ENCODE peak calls at places on chromosomes 7 and 10, in four cellular contexts. L, I, T and P are unnamed samples.

GRCh38 chr7:55060690-55061414 is 42.0 kb downstream of the EGFR start:
- DNase-seq in L (no peak), I (no peak), T (no peak), P (no peak)

GRCh38 chr10:86163522-86164215 is 202.9 kb downstream of the GRID1 start:
- DNase-seq in L (peak), I (no peak), T (no peak), P (no peak)

GRCh38 chr10:125002423-125003145 is 60.7 kb downstream of the ZRANB1 start:
- DNase-seq in L (peak), I (no peak), T (no peak), P (no peak)

GRCh38 chr10:118114992-118115391 is 68.3 kb upstream of the RAB11FIP2 start:
- DNase-seq in L (no peak), I (no peak), T (no peak), P (no peak)

GRCh38 chr10:25575343-25575742 is 358.7 kb upstream of the MYO3A start:
- DNase-seq in L (no peak), I (no peak), T (no peak), P (no peak)

GRCh38 chr7:82021713-82022112 is 251.9 kb upstream of the HGF start:
- DNase-seq in L (no peak), I (no peak), T (no peak), P (no peak)

GRCh38 chr7:157278167-157278790 is 58.5 kb upstream of the DNAJB6 start:
- DNase-seq in L (no peak), I (no peak), T (no peak), P (no peak)

GRCh38 chr10:116737582-116738358 is 4.6 kb downstream of the HSPA12A start:
- DNase-seq in L (peak), I (no peak), T (no peak), P (no peak)

GRCh38 chr10:44201011-44201410 is 183.9 kb downstream of the CXCL12 start:
- DNase-seq in L (no peak), I (no peak), T (no peak), P (no peak)

GRCh38 chr10:126272526-126272925 is 115.8 kb downstream of the ADAM12 start:
- DNase-seq in L (no peak), I (no peak), T (no peak), P (no peak)

GRCh38 chr10:3720228-3721019 is 64.6 kb downstream of the KLF6 start:
- DNase-seq in L (no peak), I (no peak), T (no peak), P (peak)

GRCh38 chr7:99953649-99954048 is 22.2 kb downstream of the AZGP1 start:
- DNase-seq in L (no peak), I (no peak), T (no peak), P (no peak)

GRCh38 chr10:33139191-33139646 is 181.2 kb upstream of the ITGB1 start:
- DNase-seq in L (no peak), I (peak), T (no peak), P (no peak)

GRCh38 chr10:16521311-16522016 is at the start of gene C1QL3:
- DNase-seq in L (no peak), I (no peak), T (no peak), P (no peak)

GRCh38 chr7:128755816-128756476 is 16.8 kb downstream of the CALU start:
- DNase-seq in L (no peak), I (no peak), T (no peak), P (no peak)

GRCh38 chr10:116272497-116273221 is at the start of gene GFRA1:
- DNase-seq in L (peak), I (no peak), T (no peak), P (no peak)

GRCh38 chr7:6160191-6160623 is 112.2 kb downstream of the CYTH3 start:
- DNase-seq in L (peak), I (no peak), T (no peak), P (no peak)

GRCh38 chr10:110818311-110819257 is 53.1 kb upstream of the PDCD4 start:
- DNase-seq in L (no peak), I (no peak), T (no peak), P (no peak)

GRCh38 chr10:44567471-44567870 is 182.6 kb upstream of the CXCL12 start:
- DNase-seq in L (no peak), I (no peak), T (no peak), P (no peak)

GRCh38 chr10:1210667-1211066 is 154.5 kb downstream of the WDR37 start:
- DNase-seq in L (no peak), I (no peak), T (no peak), P (no peak)

GRCh38 chr10:129383651-129384050 is 83.4 kb upstream of the MGMT start:
- DNase-seq in L (no peak), I (no peak), T (no peak), P (no peak)

GRCh38 chr10:22643116-22643515 is 71.3 kb downstream of the PIP4K2A start:
- DNase-seq in L (no peak), I (no peak), T (no peak), P (no peak)

GRCh38 chr7:48177271-48177670 is 6.0 kb downstream of the ABCA13 start:
- DNase-seq in L (no peak), I (no peak), T (no peak), P (no peak)

GRCh38 chr10:88243847-88244730 is 339.0 kb downstream of the RNLS start:
- DNase-seq in L (peak), I (no peak), T (no peak), P (no peak)
- H3K27ac ChIP-seq in L (peak), I (no peak), T (peak), P (peak)

DNA sequence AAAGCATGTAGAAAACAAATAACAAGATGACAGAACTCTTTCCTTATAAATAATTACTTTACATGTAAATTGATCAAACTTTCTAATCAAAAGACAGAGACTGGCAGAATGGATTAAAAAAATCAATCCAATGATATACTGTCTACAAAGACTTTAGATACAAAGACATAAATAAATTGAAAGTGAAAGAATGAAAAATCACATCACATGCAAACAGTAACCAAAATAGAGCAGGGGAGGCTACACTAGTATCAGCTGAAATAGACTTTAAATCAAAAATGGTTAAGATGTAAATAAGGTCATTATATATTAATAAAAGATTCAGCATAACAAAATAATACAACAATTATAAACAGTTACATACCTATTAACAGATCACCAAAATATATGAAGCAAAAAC is 97.3 kb downstream of the SNX13 start:
- DNase-seq in L (no peak), I (no peak), T (no peak), P (no peak)
- H3K27ac ChIP-seq in L (no peak), I (no peak), T (no peak), P (no peak)

GRCh38 chr10:97666992-97667391 is 20.0 kb downstream of the AVPI1 start:
- DNase-seq in L (no peak), I (no peak), T (no peak), P (no peak)
- H3K27ac ChIP-seq in L (no peak), I (no peak), T (no peak), P (no peak)

GRCh38 chr10:30704016-30704600 is 74.6 kb upstream of the LYZL2 start:
- DNase-seq in L (no peak), I (no peak), T (no peak), P (no peak)

GRCh38 chr10:30701471-30702173 is 72.1 kb upstream of the LYZL2 start:
- DNase-seq in L (no peak), I (peak), T (no peak), P (no peak)

GRCh38 chr10:30705086-30705624 is 75.6 kb upstream of the LYZL2 start:
- DNase-seq in L (no peak), I (peak), T (no peak), P (no peak)

GRCh38 chr10:30705625-30706149 is 76.1 kb upstream of the LYZL2 start:
- DNase-seq in L (no peak), I (no peak), T (no peak), P (no peak)

GRCh38 chr10:30702860-30703259 is 73.3 kb upstream of the LYZL2 start:
- DNase-seq in L (no peak), I (no peak), T (no peak), P (no peak)
- H3K27ac ChIP-seq in L (no peak), I (peak), T (no peak), P (no peak)